ENCODE peak calls at places on chromosomes 5 and 9, in six cellular contexts. One of them, this sample, is unnamed.

GRCh38 chr5:159833846-159834245 is 82.4 kb upstream of the ADRA1B start:
- DNase-seq in AG08396: no peak
- DNase-seq in stimulated activated CD8-positive, alpha-beta memory T cell treated with anti-CD3 and anti-CD28 coated beads, Interleukin-2, amount 100 ng/mL, for 48 hours: no peak
- DNase-seq in activated B cell treated with CpG ODN at 0.5 μM for 24 hours: no peak
- DNase-seq in central memory CD4-positive, alpha-beta T cell: no peak
- DNase-seq in heart left ventricle: no peak
- DNase-seq in this sample: no peak

GRCh38 chr9:131469369-131469768 is 33.3 kb upstream of the POMT1 start:
- DNase-seq in central memory CD4-positive, alpha-beta T cell: no peak
- DNase-seq in heart left ventricle: no peak
- DNase-seq in AG08396: no peak
- DNase-seq in stimulated activated CD8-positive, alpha-beta memory T cell treated with anti-CD3 and anti-CD28 coated beads, Interleukin-2, amount 100 ng/mL, for 48 hours: no peak
- DNase-seq in activated B cell treated with CpG ODN at 0.5 μM for 24 hours: no peak
- DNase-seq in this sample: no peak

GRCh38 chr9:68741234-68741633 is 36.2 kb downstream of the PIP5K1B start:
- DNase-seq in AG08396: no peak
- DNase-seq in heart left ventricle: no peak
- DNase-seq in central memory CD4-positive, alpha-beta T cell: no peak
- DNase-seq in activated B cell treated with CpG ODN at 0.5 μM for 24 hours: no peak
- DNase-seq in stimulated activated CD8-positive, alpha-beta memory T cell treated with anti-CD3 and anti-CD28 coated beads, Interleukin-2, amount 100 ng/mL, for 48 hours: no peak
- DNase-seq in this sample: no peak

GRCh38 chr5:74641778-74642542 is 1.4 kb upstream of the ENC1 start:
- DNase-seq in AG08396: no peak
- DNase-seq in heart left ventricle: no peak
- DNase-seq in activated B cell treated with CpG ODN at 0.5 μM for 24 hours: no peak
- DNase-seq in stimulated activated CD8-positive, alpha-beta memory T cell treated with anti-CD3 and anti-CD28 coated beads, Interleukin-2, amount 100 ng/mL, for 48 hours: no peak
- DNase-seq in central memory CD4-positive, alpha-beta T cell: no peak
- DNase-seq in this sample: peak

GRCh38 chr5:41722359-41722950 is 147.8 kb downstream of the OXCT1 start:
- DNase-seq in AG08396: no peak
- DNase-seq in heart left ventricle: no peak
- DNase-seq in activated B cell treated with CpG ODN at 0.5 μM for 24 hours: no peak
- DNase-seq in stimulated activated CD8-positive, alpha-beta memory T cell treated with anti-CD3 and anti-CD28 coated beads, Interleukin-2, amount 100 ng/mL, for 48 hours: no peak
- DNase-seq in central memory CD4-positive, alpha-beta T cell: no peak
- DNase-seq in this sample: peak

GRCh38 chr9:95724253-95724991 is 151.1 kb upstream of the ERCC6L2 start:
- DNase-seq in activated B cell treated with CpG ODN at 0.5 μM for 24 hours: no peak
- DNase-seq in stimulated activated CD8-positive, alpha-beta memory T cell treated with anti-CD3 and anti-CD28 coated beads, Interleukin-2, amount 100 ng/mL, for 48 hours: peak
- DNase-seq in heart left ventricle: no peak
- DNase-seq in AG08396: no peak
- DNase-seq in central memory CD4-positive, alpha-beta T cell: peak
- DNase-seq in this sample: no peak

GRCh38 chr9:83384214-83384613 is 154.0 kb downstream of the FRMD3 start:
- DNase-seq in activated B cell treated with CpG ODN at 0.5 μM for 24 hours: no peak
- DNase-seq in heart left ventricle: no peak
- DNase-seq in central memory CD4-positive, alpha-beta T cell: no peak
- DNase-seq in AG08396: no peak
- DNase-seq in stimulated activated CD8-positive, alpha-beta memory T cell treated with anti-CD3 and anti-CD28 coated beads, Interleukin-2, amount 100 ng/mL, for 48 hours: no peak
- DNase-seq in this sample: no peak

GRCh38 chr5:98076501-98076900 is 697.0 kb upstream of the RGMB start:
- DNase-seq in activated B cell treated with CpG ODN at 0.5 μM for 24 hours: no peak
- DNase-seq in heart left ventricle: no peak
- DNase-seq in stimulated activated CD8-positive, alpha-beta memory T cell treated with anti-CD3 and anti-CD28 coated beads, Interleukin-2, amount 100 ng/mL, for 48 hours: no peak
- DNase-seq in central memory CD4-positive, alpha-beta T cell: no peak
- DNase-seq in AG08396: no peak
- DNase-seq in this sample: no peak

GRCh38 chr9:120935383-120935857 is 8.8 kb upstream of the TRAF1 start:
- DNase-seq in activated B cell treated with CpG ODN at 0.5 μM for 24 hours: no peak
- DNase-seq in heart left ventricle: peak
- DNase-seq in AG08396: peak
- DNase-seq in central memory CD4-positive, alpha-beta T cell: no peak
- DNase-seq in stimulated activated CD8-positive, alpha-beta memory T cell treated with anti-CD3 and anti-CD28 coated beads, Interleukin-2, amount 100 ng/mL, for 48 hours: no peak
- DNase-seq in this sample: peak

GRCh38 chr9:129237195-129237611 is 59.1 kb upstream of the IER5L start:
- DNase-seq in activated B cell treated with CpG ODN at 0.5 μM for 24 hours: no peak
- DNase-seq in heart left ventricle: peak
- DNase-seq in AG08396: peak
- DNase-seq in central memory CD4-positive, alpha-beta T cell: no peak
- DNase-seq in stimulated activated CD8-positive, alpha-beta memory T cell treated with anti-CD3 and anti-CD28 coated beads, Interleukin-2, amount 100 ng/mL, for 48 hours: peak
- DNase-seq in this sample: peak

GRCh38 chr5:143124593-143124992 is 278.9 kb downstream of the NR3C1 start:
- DNase-seq in central memory CD4-positive, alpha-beta T cell: no peak
- DNase-seq in activated B cell treated with CpG ODN at 0.5 μM for 24 hours: no peak
- DNase-seq in stimulated activated CD8-positive, alpha-beta memory T cell treated with anti-CD3 and anti-CD28 coated beads, Interleukin-2, amount 100 ng/mL, for 48 hours: no peak
- DNase-seq in AG08396: no peak
- DNase-seq in heart left ventricle: no peak
- DNase-seq in this sample: no peak

GRCh38 chr5:54644226-54644625 is 126.7 kb downstream of the SNX18 start:
- DNase-seq in central memory CD4-positive, alpha-beta T cell: no peak
- DNase-seq in activated B cell treated with CpG ODN at 0.5 μM for 24 hours: no peak
- DNase-seq in heart left ventricle: no peak
- DNase-seq in stimulated activated CD8-positive, alpha-beta memory T cell treated with anti-CD3 and anti-CD28 coated beads, Interleukin-2, amount 100 ng/mL, for 48 hours: no peak
- DNase-seq in AG08396: peak
- DNase-seq in this sample: peak

GRCh38 chr9:87596862-87597261 is 99.2 kb downstream of the DAPK1 start:
- DNase-seq in AG08396: no peak
- DNase-seq in stimulated activated CD8-positive, alpha-beta memory T cell treated with anti-CD3 and anti-CD28 coated beads, Interleukin-2, amount 100 ng/mL, for 48 hours: no peak
- DNase-seq in activated B cell treated with CpG ODN at 0.5 μM for 24 hours: no peak
- DNase-seq in central memory CD4-positive, alpha-beta T cell: no peak
- DNase-seq in heart left ventricle: peak
- DNase-seq in this sample: peak

GRCh38 chr9:9791621-9792020 is 821.2 kb downstream of the PTPRD start:
- DNase-seq in central memory CD4-positive, alpha-beta T cell: no peak
- DNase-seq in heart left ventricle: no peak
- DNase-seq in stimulated activated CD8-positive, alpha-beta memory T cell treated with anti-CD3 and anti-CD28 coated beads, Interleukin-2, amount 100 ng/mL, for 48 hours: no peak
- DNase-seq in AG08396: no peak
- DNase-seq in activated B cell treated with CpG ODN at 0.5 μM for 24 hours: no peak
- DNase-seq in this sample: peak

GRCh38 chr9:115137511-115137910 is 19.6 kb upstream of the TNC start:
- DNase-seq in central memory CD4-positive, alpha-beta T cell: no peak
- DNase-seq in heart left ventricle: no peak
- DNase-seq in stimulated activated CD8-positive, alpha-beta memory T cell treated with anti-CD3 and anti-CD28 coated beads, Interleukin-2, amount 100 ng/mL, for 48 hours: no peak
- DNase-seq in activated B cell treated with CpG ODN at 0.5 μM for 24 hours: no peak
- DNase-seq in AG08396: no peak
- DNase-seq in this sample: no peak

GRCh38 chr5:137466888-137467287 is 32.2 kb downstream of the SPOCK1 start:
- DNase-seq in central memory CD4-positive, alpha-beta T cell: no peak
- DNase-seq in stimulated activated CD8-positive, alpha-beta memory T cell treated with anti-CD3 and anti-CD28 coated beads, Interleukin-2, amount 100 ng/mL, for 48 hours: no peak
- DNase-seq in heart left ventricle: no peak
- DNase-seq in activated B cell treated with CpG ODN at 0.5 μM for 24 hours: no peak
- DNase-seq in AG08396: no peak
- DNase-seq in this sample: no peak

This sample was measured in iris pigment epithelial cell.